ENCODE peak calls at places on chromosomes 7 and 10, in seven cellular contexts. One of them, this sample, is unnamed.

GRCh38 chr7:44189993-44190872 is 994 bp upstream of the GCK start:
- DNase-seq in HL-60: no peak
- DNase-seq in NCI-H1694: no peak
- DNase-seq in NCI-H524: no peak
- DNase-seq in left cardiac atrium: no peak
- DNase-seq in effector memory CD8-positive, alpha-beta T cell: no peak
- DNase-seq in ecto neural progenitor cell: no peak
- DNase-seq in this sample: no peak

GRCh38 chr10:31490858-31491504 is 172.0 kb downstream of the ZEB1 start:
- DNase-seq in NCI-H1694: no peak
- DNase-seq in effector memory CD8-positive, alpha-beta T cell: no peak
- DNase-seq in ecto neural progenitor cell: peak
- DNase-seq in NCI-H524: no peak
- DNase-seq in left cardiac atrium: no peak
- DNase-seq in HL-60: no peak
- DNase-seq in this sample: no peak

GRCh38 chr10:4698075-4698474 is 127.9 kb upstream of the AKR1E2 start:
- DNase-seq in NCI-H524: no peak
- DNase-seq in NCI-H1694: no peak
- DNase-seq in effector memory CD8-positive, alpha-beta T cell: no peak
- DNase-seq in HL-60: no peak
- DNase-seq in ecto neural progenitor cell: no peak
- DNase-seq in left cardiac atrium: no peak
- DNase-seq in this sample: no peak

GRCh38 chr10:103745264-103746247 is 109.8 kb downstream of the SH3PXD2A start:
- DNase-seq in effector memory CD8-positive, alpha-beta T cell: no peak
- DNase-seq in NCI-H1694: no peak
- DNase-seq in left cardiac atrium: no peak
- DNase-seq in ecto neural progenitor cell: no peak
- DNase-seq in HL-60: peak
- DNase-seq in NCI-H524: no peak
- DNase-seq in this sample: no peak

GRCh38 chr10:101829561-101830315 is 11.5 kb upstream of the OGA start:
- DNase-seq in ecto neural progenitor cell: peak
- DNase-seq in left cardiac atrium: peak
- DNase-seq in NCI-H524: no peak
- DNase-seq in NCI-H1694: no peak
- DNase-seq in HL-60: no peak
- DNase-seq in effector memory CD8-positive, alpha-beta T cell: peak
- DNase-seq in this sample: peak

GRCh38 chr7:129800901-129801300 is 151.9 kb downstream of the UBE2H start:
- DNase-seq in effector memory CD8-positive, alpha-beta T cell: no peak
- DNase-seq in HL-60: no peak
- DNase-seq in NCI-H524: no peak
- DNase-seq in ecto neural progenitor cell: no peak
- DNase-seq in left cardiac atrium: no peak
- DNase-seq in NCI-H1694: no peak
- DNase-seq in this sample: no peak

GRCh38 chr7:29426587-29426986 is 137.0 kb upstream of the PRR15 start:
- DNase-seq in HL-60: no peak
- DNase-seq in left cardiac atrium: no peak
- DNase-seq in NCI-H524: no peak
- DNase-seq in ecto neural progenitor cell: no peak
- DNase-seq in effector memory CD8-positive, alpha-beta T cell: no peak
- DNase-seq in NCI-H1694: no peak
- DNase-seq in this sample: no peak

GRCh38 chr10:103543617-103544525 is 50.4 kb downstream of the NEURL1 start:
- DNase-seq in NCI-H1694: no peak
- DNase-seq in effector memory CD8-positive, alpha-beta T cell: no peak
- DNase-seq in ecto neural progenitor cell: no peak
- DNase-seq in HL-60: no peak
- DNase-seq in NCI-H524: no peak
- DNase-seq in left cardiac atrium: no peak
- DNase-seq in this sample: no peak

GRCh38 chr7:113731571-113731970 is 187.2 kb downstream of the PPP1R3A start:
- DNase-seq in HL-60: no peak
- DNase-seq in effector memory CD8-positive, alpha-beta T cell: no peak
- DNase-seq in NCI-H1694: no peak
- DNase-seq in NCI-H524: no peak
- DNase-seq in ecto neural progenitor cell: no peak
- DNase-seq in left cardiac atrium: no peak
- DNase-seq in this sample: no peak

GRCh38 chr10:126199221-126199998 is 188.9 kb downstream of the ADAM12 start:
- DNase-seq in left cardiac atrium: no peak
- DNase-seq in HL-60: no peak
- DNase-seq in NCI-H1694: no peak
- DNase-seq in effector memory CD8-positive, alpha-beta T cell: no peak
- DNase-seq in NCI-H524: no peak
- DNase-seq in ecto neural progenitor cell: no peak
- DNase-seq in this sample: no peak